ENCODE peak calls at places on chromosome 21, in four cellular contexts. S, Y, N and A are unnamed samples.
A peak's percentile ranks its signal among the peaks of the same experiment; 100 is the strongest.

GRCh38 chr21:35637431-35637830 is 422.9 kb downstream of the SETD4 start:
- DNase-seq in N (no peak), S (no peak), Y (no peak), A (no peak)

GRCh38 chr21:27152996-27153395 is 186.1 kb upstream of the ADAMTS5 start:
- DNase-seq in S (no peak), N (no peak), Y (no peak), A (no peak)

GRCh38 chr21:40717008-40717407 is 129.9 kb downstream of the DSCAM start:
- DNase-seq in N (no peak), S (no peak), Y (no peak), A (no peak)

GRCh38 chr21:44990921-44991320 is 51.1 kb downstream of the SLX9 start:
- DNase-seq in S (no peak), N (no peak), Y (no peak), A (no peak)

GRCh38 chr21:34110594-34111202 is 37.3 kb downstream of the MRPS6 start:
- DNase-seq in S (peak; percentile 61), N (no peak), Y (no peak), A (no peak)

GRCh38 chr21:36959020-36959835 is 7.2 kb downstream of the HLCS start:
- DNase-seq in S (no peak), N (no peak), Y (no peak), A (no peak)

GRCh38 chr21:37006521-37007291 is at the start of gene RIPPLY3:
- DNase-seq in S (no peak), N (no peak), Y (no peak), A (no peak)

GRCh38 chr21:16179732-16180131 is 449.9 kb downstream of the USP25 start:
- DNase-seq in S (no peak), Y (no peak), N (no peak), A (peak; percentile 78)

GRCh38 chr21:36657999-36658398 is 40.9 kb upstream of the SIM2 start:
- DNase-seq in N (no peak), S (no peak), Y (no peak), A (no peak)

GRCh38 chr21:21968810-21969588 is 970.8 kb downstream of the NCAM2 start:
- DNase-seq in Y (no peak), S (no peak), N (no peak), A (no peak)

GRCh38 chr21:35120631-35121180 is 71.6 kb upstream of the RUNX1 start:
- DNase-seq in S (no peak), N (no peak), Y (no peak), A (no peak)

GRCh38 chr21:42809577-42810440 is 69.5 kb downstream of the WDR4 start:
- DNase-seq in S (no peak), N (no peak), Y (no peak), A (no peak)

GRCh38 chr21:23452384-23453083 is 2154.7 kb downstream of the MRPL39 start:
- DNase-seq in Y (no peak), N (no peak), S (no peak), A (no peak)

GRCh38 chr21:15293251-15293650 is 228.5 kb upstream of the NRIP1 start:
- DNase-seq in Y (peak; percentile 30), S (no peak), N (no peak), A (peak; percentile 78)

GRCh38 chr21:29311802-29312201 is 13.1 kb downstream of the BACH1 start:
- DNase-seq in Y (no peak), S (no peak), N (no peak), A (no peak)

GRCh38 chr21:38220270-38220737 is 36.5 kb upstream of the KCNJ15 start:
- DNase-seq in N (no peak), S (peak; percentile 64), Y (no peak), A (no peak)

GRCh38 chr21:42755031-42755665 is 101.7 kb downstream of the PDE9A start:
- DNase-seq in S (no peak), Y (no peak), N (no peak), A (no peak)

GRCh38 chr21:35153671-35154070 is 104.6 kb upstream of the RUNX1 start:
- DNase-seq in N (no peak), Y (no peak), S (no peak), A (no peak)

GRCh38 chr21:16070207-16070651 is 340.4 kb downstream of the USP25 start:
- DNase-seq in S (no peak), Y (no peak), N (no peak), A (no peak)

GRCh38 chr21:29372063-29372802 is 73.5 kb downstream of the BACH1 start:
- DNase-seq in S (peak; percentile 77), N (peak; percentile 59), Y (peak; percentile 78), A (peak; percentile 50)

DNA sequence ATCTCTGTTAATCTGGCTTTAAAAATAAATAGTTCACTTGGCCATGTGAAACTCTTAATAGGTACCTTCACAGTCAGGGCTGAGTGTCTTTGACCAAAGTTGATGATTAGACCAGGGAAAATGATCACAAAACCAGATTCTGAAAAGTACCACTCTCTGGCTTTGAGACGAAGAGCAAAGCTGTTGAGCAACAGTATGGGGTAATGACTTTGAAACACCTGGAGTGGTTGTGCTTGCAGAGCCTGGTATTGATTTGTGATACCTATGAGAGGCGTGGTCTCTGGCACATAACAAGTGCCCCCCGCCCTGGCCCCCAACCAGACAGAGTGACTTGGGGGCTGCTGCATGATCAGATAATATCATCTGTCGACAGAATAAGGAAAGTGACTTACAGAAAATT is 4.7 kb downstream of the HUNK start:
- DNase-seq in N (no peak), S (no peak), Y (no peak), A (no peak)
- TF ChIP-seq POLR2AphosphoS2 in N (no peak), S (no peak), Y (no peak), A (no peak)

GRCh38 chr21:46099476-46099875 is 1.6 kb downstream of the COL6A2 start:
- DNase-seq in N (no peak), S (peak; percentile 13), Y (peak; percentile 15), A (no peak)
- TF ChIP-seq POLR2AphosphoS2 in N (no peak), S (no peak), Y (no peak), A (no peak)

GRCh38 chr21:41754481-41754891 is 12.4 kb downstream of the RIPK4 start:
- DNase-seq in S (no peak), N (no peak), Y (no peak), A (no peak)
- TF ChIP-seq POLR2AphosphoS2 in S (no peak), N (no peak), Y (no peak), A (no peak)

GRCh38 chr21:43934116-43934515 is 69.1 kb downstream of the AGPAT3 start:
- DNase-seq in S (no peak), N (no peak), Y (no peak), A (no peak)

GRCh38 chr21:43932005-43932404 is 67.0 kb downstream of the AGPAT3 start:
- DNase-seq in S (no peak), N (no peak), Y (no peak), A (no peak)

GRCh38 chr21:43933680-43934079 is 68.7 kb downstream of the AGPAT3 start:
- DNase-seq in S (no peak), Y (no peak), N (no peak), A (no peak)

GRCh38 chr21:43931454-43931853 is 66.4 kb downstream of the AGPAT3 start:
- DNase-seq in N (no peak), S (no peak), Y (no peak), A (no peak)

GRCh38 chr21:43933146-43933673 is 68.2 kb downstream of the AGPAT3 start:
- DNase-seq in Y (no peak), S (no peak), N (no peak), A (no peak)
- TF ChIP-seq POLR2AphosphoS2 in Y (no peak), S (no peak), N (no peak), A (no peak)